ENCODE peak calls at places on chromosomes 7 and 10, in four cellular contexts. G is GM13977, S is GM12865, F is upper lobe of right lung. P is an unnamed sample.

GRCh38 chr7:4472739-4473138 is 209.4 kb upstream of the FOXK1 start:
- DNase-seq in G (no peak), S (no peak), F (no peak), P (no peak)

GRCh38 chr10:48603421-48604038 is 1.3 kb downstream of the ARHGAP22 start:
- DNase-seq in G (no peak), F (no peak), S (no peak), P (no peak)

GRCh38 chr7:157690833-157691382 is 354.1 kb downstream of the DNAJB6 start:
- DNase-seq in F (peak), G (no peak), S (no peak), P (peak)

GRCh38 chr7:2821161-2821841 is 22.8 kb downstream of the GNA12 start:
- DNase-seq in F (no peak), G (peak), S (peak), P (no peak)

GRCh38 chr10:78196964-78197363 is 163.3 kb downstream of the RPS24 start:
- DNase-seq in F (no peak), S (peak), G (no peak), P (no peak)

GRCh38 chr7:71131256-71131752 is 640 bp upstream of the GALNT17 start:
- DNase-seq in S (no peak), G (no peak), F (peak), P (peak)

GRCh38 chr7:130961128-130961601 is 227.2 kb upstream of the KLF14 start:
- DNase-seq in F (no peak), S (peak), G (peak), P (no peak)

GRCh38 chr7:149855368-149856305 is 17.5 kb downstream of the ZNF862 start:
- DNase-seq in F (no peak), G (no peak), S (no peak), P (no peak)

GRCh38 chr7:46542076-46542475 is 621.0 kb upstream of the IGFBP3 start:
- DNase-seq in G (no peak), F (no peak), S (no peak), P (no peak)

GRCh38 chr7:112452102-112452888 is 2.0 kb downstream of the IFRD1 start:
- DNase-seq in F (no peak), S (peak), G (peak), P (no peak)

GRCh38 chr7:17937506-17938115 is 2.7 kb downstream of the SNX13 start:
- DNase-seq in G (peak), S (peak), F (no peak), P (no peak)

GRCh38 chr10:43256531-43257209 is 10.2 kb downstream of the RASGEF1A start:
- DNase-seq in G (no peak), S (no peak), F (no peak), P (peak)

GRCh38 chr7:112866424-112866823 is 76.2 kb upstream of the TMEM168 start:
- DNase-seq in S (peak), F (no peak), G (peak), P (no peak)

GRCh38 chr7:34107306-34107705 is 202.0 kb downstream of the BMPER start:
- DNase-seq in F (no peak), G (no peak), S (no peak), P (no peak)

GRCh38 chr7:102451371-102452054 is 13.2 kb downstream of the ALKBH4 start:
- DNase-seq in G (peak), F (no peak), S (no peak), P (no peak)

GRCh38 chr7:28055161-28055544 is 125.4 kb downstream of the JAZF1 start:
- DNase-seq in G (no peak), S (no peak), F (no peak), P (no peak)

GRCh38 chr7:18693401-18693800 is 197.9 kb downstream of the HDAC9 start:
- DNase-seq in F (no peak), S (peak), G (no peak), P (peak)

GRCh38 chr7:121109145-121109544 is 120.6 kb downstream of the CPED1 start:
- DNase-seq in G (no peak), S (no peak), F (no peak), P (no peak)

GRCh38 chr7:92404170-92404614 is 43.1 kb upstream of the GATAD1 start:
- DNase-seq in G (no peak), S (no peak), F (no peak), P (no peak)

GRCh38 chr10:32692174-32692573 is 246.2 kb downstream of the CCDC7 start:
- DNase-seq in S (no peak), F (no peak), G (no peak), P (no peak)

GRCh38 chr7:22452142-22452763 is 47.7 kb downstream of the STEAP1B start:
- DNase-seq in S (peak), F (peak), G (peak), P (no peak)

GRCh38 chr7:112129655-112130323 is 76.4 kb downstream of the DOCK4 start:
- DNase-seq in S (no peak), G (no peak), F (no peak), P (no peak)

GRCh38 chr7:28677668-28678067 is 265.4 kb downstream of the CREB5 start:
- DNase-seq in F (no peak), G (no peak), S (no peak), P (no peak)

GRCh38 chr10:132480356-132480755 is 57.2 kb upstream of the INPP5A start:
- DNase-seq in G (no peak), S (no peak), F (no peak), P (no peak)

GRCh38 chr10:102608487-102608886 is 35.8 kb upstream of the TRIM8 start:
- DNase-seq in F (no peak), G (peak), S (peak), P (no peak)

GRCh38 chr10:61994404-61995031 is 93.0 kb downstream of the ARID5B start:
- DNase-seq in F (no peak), G (no peak), S (no peak), P (no peak)

GRCh38 chr10:11831520-11831951 is 8.4 kb downstream of the PROSER2 start:
- DNase-seq in S (no peak), G (no peak), F (no peak), P (no peak)

GRCh38 chr10:114779803-114780609 is 41.6 kb upstream of the FHIP2A start:
- DNase-seq in S (no peak), F (no peak), G (no peak), P (no peak)

GRCh38 chr7:112159346-112159745 is 46.9 kb downstream of the DOCK4 start:
- DNase-seq in G (no peak), F (no peak), S (no peak), P (no peak)

GRCh38 chr7:77327932-77328628 is 88.1 kb downstream of the GSAP start:
- DNase-seq in G (no peak), S (no peak), F (no peak), P (peak)

P was measured in upper lobe of left lung.